ENCODE peak calls at places on chromosomes 3 and 15, in eight cellular contexts. D, O, P, A, W, F, G and V are unnamed samples.

GRCh38 chr15:42138968-42139386 is 17.5 kb downstream of the PLA2G4F start:
- DNase-seq in P (no peak), F (no peak), O (no peak), D (no peak), A (no peak), W (no peak), G (no peak), V (peak; percentile 25)

GRCh38 chr15:40367673-40368611 is 9.9 kb downstream of the DISP2 start:
- DNase-seq in G (peak; percentile 92), A (peak; percentile 69), W (peak; percentile 87), D (peak; percentile 90), P (no peak), F (peak; percentile 79), O (peak; percentile 79), V (peak; percentile 95)

GRCh38 chr3:7630925-7631324 is 770.0 kb downstream of the GRM7 start:
- DNase-seq in O (no peak), A (no peak), P (no peak), G (no peak), W (no peak), F (no peak), D (peak; percentile 10), V (no peak)

GRCh38 chr3:39096775-39097174 is 10.7 kb downstream of the GORASP1 start:
- DNase-seq in D (no peak), W (no peak), G (peak; percentile 50), P (no peak), F (no peak), A (no peak), O (peak; percentile 45), V (no peak)

GRCh38 chr3:108234387-108234957 is 12.2 kb upstream of the IFT57 start:
- DNase-seq in W (no peak), A (no peak), G (no peak), D (no peak), O (no peak), F (no peak), P (no peak), V (no peak)

GRCh38 chr3:184659797-184660301 is 52.0 kb downstream of the MAGEF1 start:
- DNase-seq in D (peak; percentile 33), F (no peak), G (no peak), O (no peak), P (no peak), A (no peak), W (no peak), V (peak; percentile 54)

GRCh38 chr3:145623349-145623748 is 537.6 kb downstream of the PLOD2 start:
- DNase-seq in F (no peak), O (no peak), G (no peak), P (no peak), W (no peak), A (no peak), D (no peak), V (no peak)

GRCh38 chr3:139226731-139227130 is 117.1 kb upstream of the MRPS22 start:
- DNase-seq in F (no peak), D (no peak), W (no peak), G (no peak), A (no peak), P (no peak), O (no peak), V (no peak)

GRCh38 chr3:157388976-157389375 is 47.7 kb upstream of the PTX3 start:
- DNase-seq in F (no peak), W (no peak), D (no peak), O (no peak), G (no peak), P (no peak), A (no peak), V (no peak)

GRCh38 chr15:67031321-67031720 is 34.1 kb upstream of the SMAD3 start:
- DNase-seq in O (no peak), G (no peak), W (no peak), D (no peak), P (no peak), F (no peak), A (no peak), V (no peak)

GRCh38 chr3:148173836-148174235 is 523.9 kb upstream of the AGTR1 start:
- DNase-seq in D (no peak), G (no peak), A (no peak), W (no peak), O (no peak), F (no peak), P (no peak), V (no peak)

GRCh38 chr3:184145120-184145524 is 10.0 kb downstream of the EIF2B5 start:
- DNase-seq in O (peak; percentile 36), F (peak; percentile 88), P (peak; percentile 22), D (peak; percentile 66), A (no peak), W (peak; percentile 62), G (peak; percentile 47), V (peak; percentile 62)